ENCODE peak calls at places on chromosomes 1 and 21, in four cellular contexts. T, B, E and C are unnamed samples.

GRCh38 chr1:65494671-65495070 is 74.2 kb downstream of the LEPR start:
- DNase-seq in T (no peak), B (no peak), E (no peak), C (no peak)

GRCh38 chr1:167517535-167518330 is 596 bp downstream of the CD247 start:
- DNase-seq in T (no peak), B (no peak), E (peak), C (no peak)

GRCh38 chr21:46122758-46123683 is 25.1 kb downstream of the COL6A2 start:
- DNase-seq in T (no peak), B (no peak), E (peak), C (no peak)

GRCh38 chr1:6399294-6399693 is 5.7 kb upstream of the ACOT7 start:
- DNase-seq in T (no peak), B (no peak), E (no peak), C (no peak)

GRCh38 chr21:23026878-23027277 is 2028.7 kb downstream of the NCAM2 start:
- DNase-seq in T (no peak), B (no peak), E (no peak), C (no peak)

GRCh38 chr1:43437031-43437973 is 16.4 kb downstream of the HYI start:
- DNase-seq in T (no peak), B (no peak), E (no peak), C (no peak)

GRCh38 chr1:170162385-170163226 is 16.8 kb downstream of the NTMT2 start:
- DNase-seq in T (peak), B (no peak), E (no peak), C (no peak)

GRCh38 chr21:43653626-43654025 is 5.7 kb downstream of the HSF2BP start:
- DNase-seq in T (no peak), B (no peak), E (no peak), C (no peak)

GRCh38 chr1:214547747-214548146 is 3.7 kb downstream of the PTPN14 start:
- DNase-seq in T (peak), B (no peak), E (no peak), C (no peak)

GRCh38 chr1:243713470-243714186 is 136.4 kb downstream of the AKT3 start:
- DNase-seq in T (no peak), B (no peak), E (no peak), C (peak)

GRCh38 chr1:167430849-167431242 is 87.5 kb downstream of the CD247 start:
- DNase-seq in T (no peak), B (no peak), E (no peak), C (no peak)

GRCh38 chr1:203625623-203626189 is 926 bp upstream of the ATP2B4 start:
- DNase-seq in T (peak), B (peak), E (no peak), C (peak)

GRCh38 chr1:174726167-174726879 is 273.4 kb upstream of the CACYBP start:
- DNase-seq in T (peak), B (peak), E (no peak), C (no peak)

GRCh38 chr1:189628857-189629256 is 848.8 kb downstream of the BRINP3 start:
- DNase-seq in T (no peak), B (no peak), E (no peak), C (no peak)

GRCh38 chr21:25283720-25284119 is 323.6 kb downstream of the MRPL39 start:
- DNase-seq in T (peak), B (peak), E (no peak), C (peak)

GRCh38 chr1:165060285-165060793 is 296.2 kb downstream of the LMX1A start:
- DNase-seq in T (no peak), B (no peak), E (no peak), C (no peak)

GRCh38 chr1:20731057-20731991 is 1.2 kb downstream of the SH2D5 start:
- DNase-seq in T (no peak), B (no peak), E (no peak), C (no peak)

GRCh38 chr1:109668123-109668800 is 405 bp downstream of the GSTM2 start:
- DNase-seq in T (no peak), B (no peak), E (no peak), C (no peak)

GRCh38 chr1:201686709-201687455 is 142.1 kb upstream of the IPO9 start:
- DNase-seq in T (no peak), B (no peak), E (no peak), C (no peak)

GRCh38 chr1:94050675-94051074 is 70.3 kb downstream of the ABCA4 start:
- DNase-seq in T (no peak), B (no peak), E (no peak), C (no peak)

GRCh38 chr1:29524285-29525065 is 288.2 kb downstream of the PTPRU start:
- DNase-seq in T (no peak), B (no peak), E (no peak), C (no peak)

GRCh38 chr1:201551877-201552731 is 13.2 kb downstream of the NAV1 start:
- DNase-seq in T (peak), B (no peak), E (no peak), C (no peak)

GRCh38 chr1:158002630-158003408 is 9.4 kb downstream of the KIRREL1 start:
- DNase-seq in T (no peak), B (no peak), E (no peak), C (no peak)

GRCh38 chr1:1630191-1630964 is 1.6 kb upstream of the MMP23B start:
- DNase-seq in T (peak), B (peak), E (peak), C (peak)

GRCh38 chr1:59601811-59602210 is 212.9 kb upstream of the HOOK1 start:
- DNase-seq in T (no peak), B (no peak), E (no peak), C (no peak)

GRCh38 chr1:146007048-146007784 is 10.8 kb upstream of the TXNIP start:
- DNase-seq in T (peak), B (peak), E (no peak), C (peak)

GRCh38 chr1:84117868-84118267 is 26.2 kb upstream of the PRKACB start:
- DNase-seq in T (no peak), B (no peak), E (no peak), C (no peak)

GRCh38 chr1:157085416-157085815 is 14.2 kb downstream of the ETV3L start:
- DNase-seq in T (no peak), B (no peak), E (no peak), C (no peak)

GRCh38 chr21:36881223-36881622 is 85.2 kb downstream of the HLCS start:
- DNase-seq in T (no peak), B (no peak), E (no peak), C (no peak)

GRCh38 chr1:192522673-192523072 is 52.9 kb upstream of the RGS1 start:
- DNase-seq in T (no peak), B (no peak), E (no peak), C (no peak)

GRCh38 chr1:90708826-90709225 is 8.3 kb downstream of the BARHL2 start:
- DNase-seq in T (no peak), B (no peak), E (no peak), C (no peak)

GRCh38 chr1:202576816-202577215 is 133.4 kb downstream of the SYT2 start:
- DNase-seq in T (peak), B (no peak), E (no peak), C (no peak)

GRCh38 chr1:152824964-152825363 is 2.3 kb upstream of the LCE1A start:
- DNase-seq in T (no peak), B (no peak), E (no peak), C (no peak)

GRCh38 chr1:151157067-151157531 is 650 bp downstream of the TNFAIP8L2 start:
- DNase-seq in T (no peak), B (peak), E (peak), C (peak)

GRCh38 chr1:11648732-11649158 is 5.5 kb downstream of the FBXO2 start:
- DNase-seq in T (no peak), B (no peak), E (no peak), C (no peak)

GRCh38 chr21:29943885-29944284 is 4.1 kb upstream of the GRIK1 start:
- DNase-seq in T (no peak), B (peak), E (no peak), C (no peak)

GRCh38 chr1:167492509-167492910 is 25.8 kb downstream of the CD247 start:
- DNase-seq in T (no peak), B (no peak), E (no peak), C (no peak)

GRCh38 chr1:8987881-8988617 is 38.2 kb downstream of the SLC2A7 start:
- DNase-seq in T (peak), B (peak), E (no peak), C (no peak)
- H3K4me3 ChIP-seq in T (no peak), B (no peak), E (no peak), C (no peak)

GRCh38 chr1:7786785-7787184 is 2.7 kb downstream of the PER3 start:
- DNase-seq in T (no peak), B (no peak), E (no peak), C (no peak)

GRCh38 chr1:7784492-7785071 is 491 bp downstream of the PER3 start:
- DNase-seq in T (no peak), B (peak), E (peak), C (no peak)

GRCh38 chr1:7783178-7783711 is 846 bp upstream of the PER3 start:
- DNase-seq in T (peak), B (peak), E (peak), C (no peak)

GRCh38 chr1:7783826-7784491 is at the start of gene PER3:
- DNase-seq in T (peak), B (peak), E (peak), C (peak)

DNA sequence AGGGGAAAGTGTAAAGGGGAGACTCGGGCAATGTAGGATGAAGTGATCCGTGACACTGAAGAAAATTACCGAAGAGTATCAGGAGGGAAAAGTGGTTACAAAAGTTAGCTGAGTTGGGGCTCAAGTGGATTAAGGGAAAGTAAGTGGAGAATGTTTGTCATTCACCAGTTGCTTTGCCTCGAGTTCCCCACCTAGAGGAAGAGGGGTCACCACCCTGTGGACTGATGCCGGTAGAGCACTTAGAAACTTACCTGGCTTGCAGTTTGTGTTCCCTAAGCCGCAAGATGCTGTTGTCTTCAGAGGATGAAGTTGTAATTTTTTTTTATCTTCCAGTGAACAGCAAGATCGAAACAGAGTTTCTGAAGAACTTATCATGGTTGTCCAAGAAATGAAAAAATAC is 1.0 kb downstream of the PER3 start:
- DNase-seq in T (no peak), B (no peak), E (no peak), C (no peak)
- H3K4me3 ChIP-seq in T (no peak), B (no peak), E (no peak), C (no peak)

GRCh38 chr1:39788426-39788757 is 273 bp downstream of the BMP8B start:
- DNase-seq in T (no peak), B (no peak), E (no peak), C (no peak)

GRCh38 chr1:39791838-39792237 is 3.2 kb upstream of the BMP8B start:
- DNase-seq in T (no peak), B (no peak), E (no peak), C (no peak)

GRCh38 chr1:39788758-39789570 is at the start of gene BMP8B:
- DNase-seq in T (no peak), B (peak), E (peak), C (no peak)

GRCh38 chr1:39787468-39787867 is 1.2 kb downstream of the BMP8B start:
- DNase-seq in T (no peak), B (no peak), E (no peak), C (no peak)

GRCh38 chr1:39789571-39790110 is 976 bp upstream of the BMP8B start:
- DNase-seq in T (no peak), B (no peak), E (no peak), C (no peak)
- H3K4me3 ChIP-seq in T (no peak), B (peak), E (no peak), C (peak)

DNA sequence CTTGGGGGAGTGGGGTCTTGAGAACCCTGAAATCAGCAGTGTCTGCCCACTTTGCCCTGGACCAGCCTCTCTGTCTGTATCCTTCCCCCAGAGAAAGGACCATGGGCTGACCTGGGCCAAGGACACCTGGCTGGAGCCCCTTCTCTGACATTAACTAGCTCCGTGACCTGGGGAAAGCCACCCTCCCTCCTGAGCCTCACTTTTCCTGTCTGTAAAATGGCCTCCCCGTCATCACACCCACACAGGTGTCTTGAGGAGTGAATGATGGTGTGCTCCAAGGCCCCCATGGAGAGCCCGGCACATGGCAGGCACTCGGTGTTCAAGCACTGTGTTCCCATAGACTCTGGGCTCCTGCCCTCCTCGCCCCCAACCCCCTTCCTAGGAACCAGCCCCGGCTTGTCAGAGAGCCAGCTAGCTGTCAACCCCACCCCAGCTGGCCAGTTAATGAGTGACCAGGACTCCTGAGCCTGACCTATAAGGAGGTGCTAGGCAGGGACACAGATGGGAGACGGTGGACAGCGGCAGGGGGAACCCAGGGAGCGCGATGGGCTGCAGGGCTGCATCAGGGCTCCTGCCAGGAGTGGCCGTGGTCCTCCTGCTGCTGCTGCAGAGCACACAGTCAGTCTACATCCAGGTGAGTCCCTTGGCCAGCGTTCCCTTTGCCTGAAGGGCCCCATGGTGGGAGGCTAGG is at the start of gene GUCA2B:
- DNase-seq in T (no peak), B (no peak), E (no peak), C (no peak)
- H3K4me3 ChIP-seq in T (no peak), B (no peak), E (no peak), C (no peak)

GRCh38 chr1:99004270-99005141 is at the start of gene PLPPR5:
- DNase-seq in T (peak), B (no peak), E (peak), C (no peak)
- H3K4me3 ChIP-seq in T (peak), B (no peak), E (no peak), C (no peak)